ENCODE peak calls at places on chromosome 4, in seven cellular contexts. T is Calu3, B is fibroblast of mammary gland, W is A673, A is suprapubic skin, O is kidney, D is GM13976. P is an unnamed sample.

GRCh38 chr4:137421796-137422195 is 110.5 kb downstream of the PCDH18 start:
- DNase-seq in T (no peak), B (peak), W (no peak), A (no peak), O (no peak), D (no peak), P (no peak)

GRCh38 chr4:58064618-58065017 is 954.4 kb upstream of the IGFBP7 start:
- DNase-seq in T (no peak), B (no peak), W (no peak), A (no peak), O (no peak), D (no peak), P (no peak)

GRCh38 chr4:152460488-152460887 is 75.4 kb downstream of the FBXW7 start:
- DNase-seq in T (peak), B (peak), W (peak), A (no peak), O (no peak), D (no peak), P (peak)

GRCh38 chr4:113998026-113998425 is 18.6 kb upstream of the ARSJ start:
- DNase-seq in T (no peak), B (no peak), W (no peak), A (no peak), O (no peak), D (no peak), P (no peak)

GRCh38 chr4:6229095-6229494 is 28.7 kb upstream of the JAKMIP1 start:
- DNase-seq in T (no peak), B (no peak), W (no peak), A (peak), O (no peak), D (no peak), P (no peak)

GRCh38 chr4:107858158-107858742 is 33.5 kb downstream of the SGMS2 start:
- DNase-seq in T (no peak), B (no peak), W (no peak), A (no peak), O (no peak), D (no peak), P (no peak)

GRCh38 chr4:88962430-88962829 is 94.6 kb downstream of the FAM13A start:
- DNase-seq in T (no peak), B (peak), W (no peak), A (no peak), O (no peak), D (no peak), P (no peak)

GRCh38 chr4:183201331-183201730 is 102.3 kb downstream of the WWC2 start:
- DNase-seq in T (peak), B (peak), W (no peak), A (no peak), O (no peak), D (no peak), P (no peak)

GRCh38 chr4:6751611-6752485 is 30.7 kb upstream of the KIAA0232 start:
- DNase-seq in T (no peak), B (no peak), W (no peak), A (no peak), O (no peak), D (no peak), P (no peak)

GRCh38 chr4:159062381-159062780 is 40.5 kb upstream of the RAPGEF2 start:
- DNase-seq in T (no peak), B (no peak), W (no peak), A (no peak), O (no peak), D (no peak), P (peak)

GRCh38 chr4:113504422-113504821 is 257.1 kb downstream of the CAMK2D start:
- DNase-seq in T (no peak), B (no peak), W (no peak), A (no peak), O (no peak), D (no peak), P (no peak)

GRCh38 chr4:109472343-109472761 is 38.7 kb downstream of the SEC24B start:
- DNase-seq in T (no peak), B (peak), W (peak), A (no peak), O (no peak), D (no peak), P (no peak)

GRCh38 chr4:109998867-109999303 is 86.2 kb downstream of the EGF start:
- DNase-seq in T (peak), B (peak), W (peak), A (no peak), O (no peak), D (peak), P (peak)

GRCh38 chr4:87848622-87849351 is 16.0 kb downstream of the MEPE start:
- DNase-seq in T (peak), B (peak), W (peak), A (no peak), O (no peak), D (no peak), P (peak)

GRCh38 chr4:150140774-150141400 is 62.6 kb downstream of the DCLK2 start:
- DNase-seq in T (no peak), B (peak), W (peak), A (no peak), O (no peak), D (no peak), P (no peak)

GRCh38 chr4:137610960-137611359 is 78.7 kb upstream of the PCDH18 start:
- DNase-seq in T (peak), B (peak), W (peak), A (no peak), O (no peak), D (no peak), P (peak)

GRCh38 chr4:126661194-126661593 is 971.6 kb upstream of the INTU start:
- DNase-seq in T (no peak), B (no peak), W (no peak), A (no peak), O (no peak), D (no peak), P (no peak)

GRCh38 chr4:60605651-60606354 is 594.3 kb upstream of the ADGRL3 start:
- DNase-seq in T (no peak), B (peak), W (no peak), A (no peak), O (no peak), D (no peak), P (no peak)

GRCh38 chr4:123891901-123892300 is 495.3 kb downstream of the SPRY1 start:
- DNase-seq in T (no peak), B (no peak), W (no peak), A (no peak), O (no peak), D (no peak), P (no peak)

GRCh38 chr4:26624042-26624441 is 40.2 kb downstream of the TBC1D19 start:
- DNase-seq in T (no peak), B (peak), W (no peak), A (no peak), O (no peak), D (no peak), P (no peak)

GRCh38 chr4:118345813-118346212 is 7.0 kb downstream of the PRSS12 start:
- DNase-seq in T (peak), B (peak), W (no peak), A (no peak), O (no peak), D (no peak), P (no peak)

DNA sequence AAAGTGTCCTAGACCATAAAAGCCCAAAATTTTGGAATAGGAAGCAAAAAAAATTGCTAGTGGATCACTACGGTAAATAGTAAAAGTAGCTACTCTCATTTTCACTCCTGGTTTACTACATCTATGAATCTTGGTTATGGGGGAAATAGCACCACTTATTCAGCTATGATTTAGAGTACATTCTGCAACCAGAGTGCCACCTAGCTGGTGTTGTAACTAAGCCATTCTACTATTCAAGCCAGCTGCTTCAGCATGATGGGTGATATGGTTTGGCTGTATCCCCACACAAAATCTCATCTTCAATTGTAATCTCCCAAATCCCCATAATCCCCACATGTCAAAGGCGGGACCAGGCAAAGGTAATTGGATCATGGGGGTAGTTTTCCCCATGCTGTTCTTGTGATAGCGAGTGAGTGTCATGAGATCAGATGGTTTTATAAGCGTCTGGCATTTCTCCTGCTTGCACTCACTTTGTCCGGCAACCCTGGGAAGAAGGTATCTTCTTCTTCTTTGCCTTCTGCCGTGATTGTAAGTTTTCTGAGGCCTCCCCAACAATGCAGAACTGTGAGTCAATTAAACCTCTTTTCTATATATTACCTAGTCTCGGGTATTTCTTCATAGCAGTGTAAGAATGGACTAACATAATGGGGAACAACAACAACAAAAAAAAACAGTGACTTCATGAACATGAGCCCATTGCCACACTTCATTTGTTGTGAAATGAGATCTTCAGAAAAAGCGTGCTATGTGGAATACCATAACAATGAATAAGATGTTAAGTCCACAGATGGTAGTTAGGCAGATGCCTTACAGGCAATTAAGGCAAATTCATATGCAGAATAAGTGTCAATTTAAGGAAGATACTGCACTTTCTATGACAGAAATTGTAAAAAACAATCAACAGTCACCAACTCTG is 280.1 kb downstream of the PABPC4L start:
- DNase-seq in T (no peak), B (peak), W (peak), A (no peak), O (no peak), D (no peak), P (no peak)
- TF ChIP-seq CTCF in T (no peak), B (peak), W (peak), A (no peak), O (no peak), D (no peak), P (no peak)

GRCh38 chr4:3434891-3435683 is 6.7 kb upstream of the HGFAC start:
- DNase-seq in T (no peak), B (no peak), W (no peak), A (no peak), O (peak), D (no peak), P (no peak)
- TF ChIP-seq CTCF in T (no peak), B (no peak), W (no peak), A (no peak), O (no peak), D (no peak), P (no peak)

GRCh38 chr4:3771167-3771809 is 5.1 kb downstream of the ADRA2C start:
- DNase-seq in T (no peak), B (no peak), W (no peak), A (no peak), O (no peak), D (no peak), P (no peak)
- TF ChIP-seq CTCF in T (no peak), B (no peak), W (no peak), A (no peak), O (no peak), D (no peak), P (no peak)

GRCh38 chr4:53654300-53654758 is 63.0 kb upstream of the LNX1 start:
- DNase-seq in T (no peak), B (peak), W (no peak), A (no peak), O (no peak), D (peak), P (peak)

GRCh38 chr4:53659112-53659511 is 67.8 kb upstream of the LNX1 start:
- DNase-seq in T (no peak), B (no peak), W (no peak), A (no peak), O (no peak), D (no peak), P (no peak)

GRCh38 chr4:53658029-53658428 is 66.7 kb upstream of the LNX1 start:
- DNase-seq in T (no peak), B (no peak), W (no peak), A (no peak), O (no peak), D (no peak), P (no peak)

GRCh38 chr4:53653484-53654053 is 62.3 kb upstream of the LNX1 start:
- DNase-seq in T (peak), B (peak), W (no peak), A (no peak), O (peak), D (no peak), P (peak)

GRCh38 chr4:53656421-53656981 is 65.2 kb upstream of the LNX1 start:
- DNase-seq in T (no peak), B (peak), W (no peak), A (no peak), O (no peak), D (no peak), P (no peak)
- TF ChIP-seq CTCF in T (no peak), B (peak), W (no peak), A (peak), O (no peak), D (no peak), P (no peak)

GRCh38 chr4:926538-926937 is 5.6 kb downstream of the GAK start:
- DNase-seq in T (no peak), B (peak), W (no peak), A (peak), O (no peak), D (no peak), P (peak)
- TF ChIP-seq CTCF in T (no peak), B (peak), W (no peak), A (no peak), O (no peak), D (peak), P (peak)

GRCh38 chr4:56253631-56254241 is 133.6 kb downstream of the AASDH start:
- DNase-seq in T (no peak), B (no peak), W (no peak), A (no peak), O (no peak), D (no peak), P (no peak)

GRCh38 chr4:56252561-56253152 is 134.6 kb downstream of the AASDH start:
- DNase-seq in T (no peak), B (no peak), W (no peak), A (no peak), O (no peak), D (no peak), P (no peak)

GRCh38 chr4:56259595-56259994 is 127.7 kb downstream of the AASDH start:
- DNase-seq in T (no peak), B (no peak), W (no peak), A (no peak), O (no peak), D (no peak), P (no peak)

GRCh38 chr4:56260320-56260719 is 127.0 kb downstream of the AASDH start:
- DNase-seq in T (no peak), B (no peak), W (no peak), A (no peak), O (no peak), D (no peak), P (no peak)

GRCh38 chr4:56255820-56256219 is 131.5 kb downstream of the AASDH start:
- DNase-seq in T (no peak), B (peak), W (no peak), A (no peak), O (no peak), D (no peak), P (no peak)
- TF ChIP-seq CTCF in T (no peak), B (no peak), W (no peak), A (no peak), O (no peak), D (no peak), P (no peak)

DNA sequence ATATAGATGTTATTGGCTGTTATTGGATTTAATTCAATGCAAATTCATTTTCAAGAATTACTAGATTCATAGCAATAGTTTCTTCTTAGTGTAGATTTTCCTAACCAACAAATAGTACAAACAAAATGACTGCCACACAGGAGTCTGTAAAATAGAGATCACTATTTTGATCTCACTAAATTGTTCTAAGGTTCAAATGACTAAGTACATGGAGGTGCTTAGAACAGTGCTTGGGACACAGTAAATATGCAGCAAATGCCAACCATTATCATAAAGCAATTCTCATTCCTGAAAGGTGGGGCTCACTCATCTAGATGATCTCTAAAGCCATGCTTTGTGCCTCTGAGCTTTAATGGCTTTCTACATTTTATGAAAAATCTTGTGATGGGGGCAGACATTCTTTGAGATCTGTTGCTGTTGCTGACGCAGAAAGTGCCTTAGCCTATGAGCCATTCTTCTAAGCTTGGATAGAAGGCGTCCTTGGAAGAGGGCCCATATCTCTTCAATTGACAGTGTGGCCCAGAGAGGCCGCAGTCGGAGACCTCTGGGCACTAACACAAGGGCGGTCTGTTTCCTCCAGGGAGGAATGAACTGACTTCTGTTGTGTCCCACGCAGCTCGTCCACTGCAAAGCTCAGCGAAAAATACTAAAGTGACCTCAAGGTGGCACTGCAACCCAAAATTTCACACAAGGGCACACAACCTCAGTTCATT is 23.6 kb downstream of the TLR10 start:
- DNase-seq in T (peak), B (peak), W (peak), A (no peak), O (peak), D (peak), P (peak)
- TF ChIP-seq CTCF in T (peak), B (peak), W (peak), A (peak), O (peak), D (peak), P (peak)

GRCh38 chr4:121900132-121900983 is 30.1 kb upstream of the BBS7 start:
- DNase-seq in T (peak), B (peak), W (peak), A (no peak), O (no peak), D (peak), P (peak)

GRCh38 chr4:121898150-121898549 is 27.9 kb upstream of the BBS7 start:
- DNase-seq in T (peak), B (no peak), W (peak), A (no peak), O (peak), D (no peak), P (peak)
- TF ChIP-seq CTCF in T (no peak), B (no peak), W (no peak), A (no peak), O (no peak), D (no peak), P (no peak)

GRCh38 chr4:2008921-2009650 is at the start of gene NELFA:
- DNase-seq in T (peak), B (peak), W (peak), A (peak), O (peak), D (peak), P (peak)
- TF ChIP-seq CTCF in T (no peak), B (peak), W (no peak), A (peak), O (peak), D (peak), P (no peak)